ENCODE peak calls at places on chromosome 18, in five cellular contexts. S is heart right ventricle, M is adrenal gland, G is fibroblast of mammary gland, X is retinal pigment epithelial cell. Q is an unnamed sample.

GRCh38 chr18:77098554-77099174 is 33.9 kb downstream of the MBP start:
- DNase-seq in S (no peak), M (no peak), G (peak; percentile 30), X (no peak), Q (peak; percentile 42)

GRCh38 chr18:13428319-13428718 is 209.8 kb downstream of the LDLRAD4 start:
- DNase-seq in S (no peak), M (no peak), G (no peak), X (no peak), Q (no peak)

GRCh38 chr18:32770651-32771168 is 2.1 kb downstream of the KLHL14 start:
- DNase-seq in S (no peak), M (no peak), G (no peak), X (no peak), Q (no peak)

GRCh38 chr18:74351354-74351753 is 35.7 kb downstream of the C18orf63 start:
- DNase-seq in S (no peak), M (peak; percentile 58), G (peak; percentile 81), X (no peak), Q (peak; percentile 34)

GRCh38 chr18:36126668-36127067 is 2.5 kb downstream of the SLC39A6 start:
- DNase-seq in S (no peak), M (no peak), G (no peak), X (no peak), Q (no peak)

GRCh38 chr18:5538541-5538940 is 5.3 kb downstream of the EPB41L3 start:
- DNase-seq in S (no peak), M (no peak), G (no peak), X (no peak), Q (no peak)

GRCh38 chr18:78376036-78376435 is 603.6 kb upstream of the SALL3 start:
- DNase-seq in S (no peak), M (no peak), G (no peak), X (no peak), Q (no peak)

GRCh38 chr18:74951165-74951760 is 257.7 kb downstream of the PTGR3 start:
- DNase-seq in S (no peak), M (peak; percentile 63), G (peak; percentile 99), X (peak; percentile 29), Q (peak; percentile 79)

GRCh38 chr18:7174359-7175107 is 56.4 kb upstream of the LRRC30 start:
- DNase-seq in S (no peak), M (peak; percentile 76), G (peak; percentile 27), X (no peak), Q (peak; percentile 16)

GRCh38 chr18:44474067-44474411 is 206.6 kb upstream of the SETBP1 start:
- DNase-seq in S (no peak), M (no peak), G (no peak), X (no peak), Q (no peak)

GRCh38 chr18:35322486-35323258 is 21.5 kb downstream of the ZNF24 start:
- DNase-seq in S (no peak), M (no peak), G (no peak), X (no peak), Q (no peak)

GRCh38 chr18:56873441-56874140 is 222.4 kb downstream of the WDR7 start:
- DNase-seq in S (no peak), M (no peak), G (no peak), X (no peak), Q (no peak)

GRCh38 chr18:35582899-35583558 is 1.5 kb downstream of the GALNT1 start:
- DNase-seq in S (no peak), M (no peak), G (peak; percentile 25), X (peak; percentile 22), Q (peak; percentile 64)

GRCh38 chr18:79641722-79642497 is 37.7 kb upstream of the CTDP1 start:
- DNase-seq in S (no peak), M (no peak), G (no peak), X (no peak), Q (no peak)

GRCh38 chr18:77110400-77110799 is 22.2 kb downstream of the MBP start:
- DNase-seq in S (no peak), M (peak; percentile 35), G (no peak), X (no peak), Q (no peak)

DNA sequence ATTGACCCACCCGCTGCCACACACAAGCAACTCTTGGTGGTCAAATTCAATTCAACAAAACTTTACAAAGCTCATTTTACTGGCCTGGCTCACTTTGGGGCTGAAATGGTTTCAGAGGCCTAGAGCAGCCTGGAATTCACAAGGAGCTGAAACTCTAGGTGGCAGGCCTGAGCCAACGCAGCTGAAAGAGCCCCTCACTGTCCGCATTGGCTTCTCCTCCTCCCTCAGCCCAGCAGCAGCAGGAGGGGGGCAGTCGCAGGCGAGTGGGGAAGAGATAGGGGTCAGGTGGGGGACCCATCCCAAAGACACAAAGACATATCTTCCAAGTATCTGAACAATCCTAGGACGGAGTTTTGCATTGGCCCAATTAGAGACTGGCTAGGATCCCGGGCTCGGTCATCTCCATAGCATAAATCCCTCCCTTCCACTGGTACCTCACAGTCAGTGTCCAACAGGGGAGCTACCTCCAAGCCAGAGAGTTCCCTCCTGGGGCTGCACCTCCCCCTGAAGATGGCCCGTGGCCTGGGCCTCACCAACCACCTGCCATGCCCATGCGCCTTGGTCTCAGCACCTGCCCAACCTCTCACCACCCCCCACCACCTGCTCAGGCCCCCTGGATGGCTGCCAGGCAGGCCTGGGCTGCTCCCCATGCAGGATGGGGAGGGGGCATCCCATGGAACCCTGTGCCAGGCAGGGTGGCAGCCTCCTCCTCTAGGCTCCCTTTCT is 113.4 kb downstream of the ZBTB7C start:
- DNase-seq in S (no peak), M (peak; percentile 47), G (peak; percentile 7), X (no peak), Q (no peak)
- TF ChIP-seq CTCF in S (no peak), M (no peak), G (peak; percentile 37), X (peak; percentile 49), Q (peak; percentile 51)

GRCh38 chr18:3538954-3539617 is 89.1 kb downstream of the TGIF1 start:
- DNase-seq in S (no peak), M (no peak), G (no peak), X (no peak), Q (no peak)
- TF ChIP-seq CTCF in S (no peak), M (no peak), G (no peak), X (no peak), Q (no peak)

DNA sequence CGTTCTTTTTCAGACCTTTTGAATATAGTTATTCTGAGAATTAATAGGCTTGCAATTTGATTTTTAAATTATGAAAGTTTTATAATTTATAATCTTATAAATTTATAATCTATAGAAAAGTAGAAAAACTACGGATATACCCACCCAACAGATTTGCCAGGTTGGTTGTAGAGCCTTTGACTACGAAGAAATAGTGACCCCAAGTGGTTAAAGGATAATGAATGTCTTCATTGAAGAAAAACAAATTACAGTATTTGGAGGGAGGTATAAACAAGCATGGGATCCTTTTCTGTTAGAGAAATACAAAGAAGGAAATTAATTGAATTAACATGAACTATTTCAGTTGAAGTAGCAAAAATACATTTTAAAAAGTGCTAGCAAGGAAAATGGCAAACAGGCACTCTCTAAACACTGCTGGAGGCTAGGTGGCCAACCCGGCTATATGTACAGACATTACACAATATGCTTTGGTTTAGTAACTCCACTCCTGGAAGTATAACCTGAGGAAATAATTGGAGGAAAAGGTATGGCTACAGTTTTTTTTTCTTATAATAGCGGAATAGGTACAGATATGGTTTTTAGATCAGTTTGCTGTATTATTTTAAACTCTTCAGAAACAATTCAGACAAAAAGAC is 110.9 kb downstream of the MIB1 start:
- DNase-seq in S (no peak), M (no peak), G (peak; percentile 46), X (no peak), Q (peak; percentile 44)
- TF ChIP-seq CTCF in S (peak; percentile 38), M (peak; percentile 17), G (peak; percentile 31), X (peak; percentile 36), Q (peak; percentile 37)

GRCh38 chr18:58539659-58540380 is 89.1 kb downstream of the ALPK2 start:
- DNase-seq in S (no peak), M (no peak), G (no peak), X (no peak), Q (no peak)

GRCh38 chr18:58541789-58542425 is 87.0 kb downstream of the ALPK2 start:
- DNase-seq in S (no peak), M (no peak), G (peak; percentile 98), X (peak; percentile 96), Q (peak; percentile 98)

GRCh38 chr18:58540381-58540943 is 88.4 kb downstream of the ALPK2 start:
- DNase-seq in S (no peak), M (no peak), G (no peak), X (no peak), Q (no peak)

GRCh38 chr18:58542426-58543159 is 86.3 kb downstream of the ALPK2 start:
- DNase-seq in S (no peak), M (no peak), G (no peak), X (no peak), Q (peak; percentile 26)

GRCh38 chr18:58541137-58541788 is 87.6 kb downstream of the ALPK2 start:
- DNase-seq in S (no peak), M (no peak), G (peak; percentile 53), X (no peak), Q (no peak)
- TF ChIP-seq CTCF in S (no peak), M (no peak), G (no peak), X (peak; percentile 29), Q (peak; percentile 12)

DNA sequence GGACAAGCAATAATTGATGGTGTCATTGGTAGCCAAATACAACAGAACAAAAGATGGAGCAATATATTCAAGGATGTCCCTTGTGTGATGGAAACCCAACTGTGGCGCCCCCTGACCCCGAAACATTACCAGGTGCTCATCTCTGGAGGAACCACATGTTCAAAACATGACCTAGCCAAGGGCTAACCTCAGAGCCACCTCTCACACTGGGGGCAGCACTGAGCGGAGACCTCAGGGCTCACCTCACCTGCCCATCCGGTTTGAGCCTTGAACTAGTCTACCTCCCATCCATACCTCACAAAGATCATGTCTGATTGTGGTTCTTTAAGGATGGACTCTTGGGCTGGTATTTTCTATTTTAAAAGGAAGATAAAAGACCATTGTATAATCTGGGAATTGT is 314.4 kb upstream of the CDH7 start:
- DNase-seq in S (no peak), M (no peak), G (no peak), X (no peak), Q (no peak)
- TF ChIP-seq CTCF in S (no peak), M (no peak), G (no peak), X (no peak), Q (no peak)

DNA sequence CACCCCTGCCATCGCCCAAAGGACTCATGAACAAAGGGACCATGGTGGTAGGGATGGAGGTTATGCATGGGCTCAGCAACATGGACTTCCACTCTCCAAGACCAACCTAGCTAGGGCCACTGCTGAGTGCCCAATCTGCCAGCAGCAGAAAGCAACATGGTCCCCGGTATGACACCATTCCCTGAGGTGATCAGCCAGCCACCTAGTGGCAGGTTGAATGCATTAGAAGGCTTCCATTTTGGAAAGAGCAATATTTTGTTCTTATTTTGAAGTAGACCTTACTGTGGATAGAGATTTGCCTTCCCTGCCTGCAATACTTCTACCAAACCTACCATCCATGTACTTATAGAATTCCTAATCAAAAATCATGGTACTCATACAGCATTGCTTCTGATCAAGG is 99.8 kb downstream of the METTL4 start:
- DNase-seq in S (no peak), M (no peak), G (no peak), X (no peak), Q (no peak)
- TF ChIP-seq CTCF in S (no peak), M (no peak), G (peak; percentile 23), X (peak; percentile 22), Q (peak; percentile 21)

DNA sequence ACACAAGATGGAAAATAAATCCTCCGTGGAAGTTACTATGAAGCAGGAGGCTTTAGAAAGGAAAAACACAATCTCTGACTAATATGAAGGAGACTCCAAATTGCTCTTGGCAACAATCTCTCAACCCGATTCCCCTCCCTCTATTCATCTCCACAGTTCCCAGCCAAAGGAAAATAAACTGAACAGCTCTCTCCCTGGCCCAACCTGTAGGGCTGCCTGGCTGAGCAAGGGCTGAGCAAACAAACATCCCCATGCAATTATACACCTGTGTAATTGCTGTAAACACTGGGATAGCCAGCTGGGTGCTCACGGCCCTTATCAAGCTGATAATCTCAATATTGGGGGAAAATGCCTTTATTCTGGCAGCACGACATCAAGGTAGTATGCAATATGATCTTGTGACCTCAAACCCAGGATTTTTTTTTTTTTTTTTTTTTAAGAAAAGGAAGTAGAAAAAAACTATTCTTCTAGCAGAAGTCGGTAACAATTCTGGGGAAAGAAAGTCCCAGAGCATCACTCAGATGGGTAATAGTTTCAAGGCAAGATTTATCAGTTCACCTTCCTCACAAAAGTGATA is 203.3 kb upstream of the SMAD2 start:
- DNase-seq in S (no peak), M (no peak), G (no peak), X (no peak), Q (no peak)
- TF ChIP-seq CTCF in S (no peak), M (no peak), G (no peak), X (no peak), Q (no peak)

Q was measured in fibroblast of villous mesenchyme.